ENCODE peak calls at places on chromosomes 5 and 9, in nine cellular contexts. V is C1 segment of cervical spinal cord; T is SK-MEL-5; E is mesenchymal stem cell; P is choroid plexus epithelial cell; X is activated naive CD8-positive, alpha-beta T cell treated with anti-CD3 and anti-CD28 coated beads for 36 hours; S is NCI-H1417; A is NCI-H2107; J is fibroblast of lung. Q is an unnamed sample.

GRCh38 chr9:83220737-83221136 is 157.8 kb upstream of the RASEF start:
- DNase-seq in V (no peak), P (peak), T (peak), J (peak), E (peak), X (no peak), A (no peak), S (no peak), Q (peak)

GRCh38 chr9:110638381-110638954 is 30.1 kb upstream of the MUSK start:
- DNase-seq in E (peak), T (peak), V (no peak), A (no peak), X (no peak), S (peak), P (peak), J (no peak), Q (no peak)

GRCh38 chr5:59317023-59317771 is 576.3 kb downstream of the PDE4D start:
- DNase-seq in A (peak), J (no peak), V (no peak), X (no peak), E (peak), P (peak), T (peak), S (peak), Q (no peak)

GRCh38 chr9:5920860-5921328 is 30.2 kb downstream of the MLANA start:
- DNase-seq in J (peak), E (no peak), P (no peak), T (no peak), A (no peak), S (no peak), X (no peak), V (no peak), Q (no peak)

GRCh38 chr9:35832814-35833213 is 3.8 kb downstream of the TMEM8B start:
- DNase-seq in T (no peak), V (peak), E (no peak), A (no peak), S (no peak), P (no peak), J (no peak), X (no peak), Q (no peak)

GRCh38 chr5:139523635-139524445 is 37.3 kb upstream of the UBE2D2 start:
- DNase-seq in E (no peak), S (no peak), A (no peak), X (no peak), V (no peak), P (peak), T (no peak), J (no peak), Q (no peak)

GRCh38 chr5:142551242-142552067 is 134.4 kb downstream of the FGF1 start:
- DNase-seq in V (peak), A (peak), X (no peak), P (peak), J (no peak), S (no peak), E (peak), T (no peak), Q (no peak)

GRCh38 chr9:91138760-91139159 is 223.0 kb downstream of the AUH start:
- DNase-seq in T (peak), P (no peak), E (peak), V (no peak), J (peak), S (no peak), A (no peak), X (no peak), Q (peak)

GRCh38 chr5:15887072-15887471 is 292.5 kb downstream of the MARCHF11 start:
- DNase-seq in S (no peak), T (no peak), J (no peak), E (peak), P (no peak), X (no peak), A (no peak), V (no peak), Q (no peak)

GRCh38 chr9:131274674-131275331 is 1.5 kb downstream of the FAM78A start:
- DNase-seq in T (no peak), A (no peak), P (no peak), J (no peak), X (peak), E (no peak), S (no peak), V (no peak), Q (no peak)